ENCODE peak calls at places on chromosomes 7 and 10, in four cellular contexts. I is GM12878, L is HepG2, X is K562. J is an unnamed sample.

GRCh38 chr10:92690211-92691041 is 671 bp downstream of the HHEX start:
- DNase-seq in I (no peak), L (no peak), X (peak; percentile 54), J (peak; percentile 52)

GRCh38 chr7:46557295-46557711 is 636.2 kb upstream of the IGFBP3 start:
- DNase-seq in I (no peak), L (no peak), X (no peak), J (no peak)

GRCh38 chr10:61548371-61548770 is 95.2 kb upstream of the TMEM26 start:
- DNase-seq in I (no peak), L (no peak), X (no peak), J (no peak)

GRCh38 chr10:88553116-88553752 is 29.9 kb downstream of the RNLS start:
- DNase-seq in I (peak; percentile 45), L (peak; percentile 21), X (peak; percentile 9), J (peak; percentile 55)

GRCh38 chr7:8433477-8434289 is at the start of gene NXPH1:
- DNase-seq in I (no peak), L (peak; percentile 37), X (peak; percentile 66), J (peak; percentile 67)

GRCh38 chr10:45420453-45421192 is 46.6 kb downstream of the ALOX5 start:
- DNase-seq in I (peak; percentile 90), L (no peak), X (peak; percentile 8), J (no peak)

GRCh38 chr7:75653651-75654050 is 85.1 kb downstream of the HIP1 start:
- DNase-seq in I (no peak), L (no peak), X (no peak), J (no peak)

GRCh38 chr10:21926949-21927348 is 76.6 kb downstream of the DNAJC1 start:
- DNase-seq in I (no peak), L (peak; percentile 84), X (no peak), J (peak; percentile 16)

GRCh38 chr10:46515402-46516192 is 40.9 kb downstream of the GPRIN2 start:
- DNase-seq in I (no peak), L (no peak), X (no peak), J (no peak)

GRCh38 chr10:12396567-12396966 is 47.2 kb downstream of the CAMK1D start:
- DNase-seq in I (no peak), L (no peak), X (no peak), J (no peak)

GRCh38 chr7:133372337-133372736 is 119.5 kb downstream of the EXOC4 start:
- DNase-seq in I (no peak), L (no peak), X (no peak), J (no peak)

GRCh38 chr10:51010977-51011376 is 63.3 kb upstream of the PRKG1 start:
- DNase-seq in I (peak; percentile 8), L (peak; percentile 27), X (peak; percentile 52), J (peak; percentile 56)

GRCh38 chr10:126133906-126134703 is 237.7 kb downstream of the FANK1 start:
- DNase-seq in I (no peak), L (no peak), X (no peak), J (no peak)

GRCh38 chr10:131657985-131658330 is 242.8 kb upstream of the PPP2R2D start:
- DNase-seq in I (no peak), L (no peak), X (no peak), J (no peak)

GRCh38 chr7:138713191-138713590 is 12.0 kb upstream of the SVOPL start:
- DNase-seq in I (no peak), L (no peak), X (no peak), J (no peak)

GRCh38 chr10:104274762-104275721 is 6.1 kb downstream of the GSTO2 start:
- DNase-seq in I (no peak), L (no peak), X (peak; percentile 60), J (peak; percentile 83)

GRCh38 chr10:11433657-11434056 is 177.8 kb downstream of the USP6NL start:
- DNase-seq in I (no peak), L (no peak), X (no peak), J (no peak)

GRCh38 chr10:75716506-75716905 is 285.1 kb downstream of the LRMDA start:
- DNase-seq in I (no peak), L (no peak), X (no peak), J (no peak)

GRCh38 chr7:120168066-120168465 is 104.9 kb upstream of the KCND2 start:
- DNase-seq in I (no peak), L (no peak), X (no peak), J (no peak)

GRCh38 chr10:120381924-120382323 is 75.1 kb upstream of the PLPP4 start:
- DNase-seq in I (no peak), L (no peak), X (no peak), J (no peak)

GRCh38 chr10:103805781-103806180 is 49.6 kb downstream of the SH3PXD2A start:
- DNase-seq in I (no peak), L (no peak), X (no peak), J (no peak)

GRCh38 chr7:129862672-129863071 is 90.1 kb downstream of the UBE2H start:
- DNase-seq in I (no peak), L (no peak), X (no peak), J (no peak)

GRCh38 chr7:12610899-12611298 is 40.4 kb downstream of the SCIN start:
- DNase-seq in I (no peak), L (no peak), X (no peak), J (no peak)

GRCh38 chr7:95302976-95303375 is 21.4 kb downstream of the PON1 start:
- DNase-seq in I (no peak), L (no peak), X (no peak), J (no peak)

GRCh38 chr7:154744226-154744860 is 258.6 kb downstream of the PAXIP1 start:
- DNase-seq in I (no peak), L (no peak), X (peak; percentile 94), J (peak; percentile 85)

GRCh38 chr10:11339660-11340059 is 271.8 kb downstream of the USP6NL start:
- DNase-seq in I (no peak), L (no peak), X (no peak), J (no peak)

GRCh38 chr7:113188396-113188795 is 70.0 kb upstream of the SMIM30 start:
- DNase-seq in I (no peak), L (no peak), X (no peak), J (no peak)

GRCh38 chr10:67697646-67698245 is 1.8 kb upstream of the CTNNA3 start:
- DNase-seq in I (no peak), L (peak; percentile 37), X (peak; percentile 15), J (peak; percentile 35)

GRCh38 chr7:23418046-23418445 is 52.2 kb downstream of the IGF2BP3 start:
- DNase-seq in I (no peak), L (no peak), X (no peak), J (no peak)

GRCh38 chr7:124856299-124856888 is 73.2 kb downstream of the POT1 start:
- DNase-seq in I (no peak), L (peak; percentile 37), X (peak; percentile 31), J (peak; percentile 7)

GRCh38 chr7:155807013-155807804 is 5.1 kb downstream of the SHH start:
- DNase-seq in I (no peak), L (no peak), X (no peak), J (no peak)

GRCh38 chr7:24701232-24701898 is 55.9 kb downstream of the GSDME start:
- DNase-seq in I (no peak), L (no peak), X (no peak), J (no peak)
- TF ChIP-seq FOXK2 in I (no peak), L (no peak), X (no peak), J (no peak)

DNA sequence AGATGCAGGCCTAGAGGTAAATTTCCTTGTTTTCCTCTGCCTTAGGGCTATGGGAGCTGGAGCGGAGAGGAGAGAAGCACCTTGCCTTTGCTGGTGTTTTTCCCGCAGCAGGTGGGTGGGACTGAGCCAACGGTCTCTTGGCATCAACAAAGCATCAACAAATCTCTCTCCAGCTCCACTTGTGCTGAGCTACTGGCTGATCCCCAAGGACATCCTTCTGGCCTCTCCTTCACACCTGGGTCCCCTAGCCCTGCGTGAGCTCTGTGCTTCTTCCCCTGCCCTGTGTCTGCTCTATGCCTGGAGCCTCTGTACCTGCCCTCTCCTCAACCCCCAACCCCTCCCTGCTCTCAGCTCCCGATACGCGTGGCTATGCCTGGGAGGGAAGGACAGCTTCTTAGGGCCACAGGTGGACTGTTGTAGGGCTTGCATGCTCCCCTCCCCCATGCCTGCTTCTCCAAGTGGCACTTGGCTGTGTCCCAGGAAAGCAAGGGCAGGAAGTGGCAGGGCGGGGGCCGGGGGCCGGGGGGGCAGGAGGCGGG is 3.2 kb upstream of the CLDN4 start:
- DNase-seq in I (no peak), L (no peak), X (peak; percentile 63), J (no peak)
- TF ChIP-seq FOXM1 in I (no peak), L (no peak), X (no peak), J (no peak)

DNA sequence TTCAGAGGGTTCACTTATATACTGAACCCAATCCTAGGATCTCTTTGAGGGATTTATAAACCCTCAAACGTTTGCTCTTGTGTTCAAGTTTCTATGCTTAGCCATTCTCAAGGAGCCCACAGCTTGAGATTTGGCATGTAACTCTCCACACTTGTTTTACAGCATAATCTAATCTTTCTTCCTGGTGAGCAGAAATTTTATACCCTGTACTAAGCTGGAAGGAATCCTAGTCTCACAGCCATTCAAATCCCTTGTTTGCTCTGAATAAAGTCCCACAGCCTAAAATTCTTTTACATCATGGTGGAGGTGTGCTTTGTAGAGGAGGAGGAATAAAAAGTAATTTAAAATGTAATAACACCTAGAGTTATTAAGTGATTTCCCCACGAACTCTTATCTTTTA is 5.3 kb upstream of the AGR2 start:
- DNase-seq in I (no peak), L (no peak), X (no peak), J (no peak)
- TF ChIP-seq FOXK2 in I (no peak), L (no peak), X (no peak), J (no peak)

DNA sequence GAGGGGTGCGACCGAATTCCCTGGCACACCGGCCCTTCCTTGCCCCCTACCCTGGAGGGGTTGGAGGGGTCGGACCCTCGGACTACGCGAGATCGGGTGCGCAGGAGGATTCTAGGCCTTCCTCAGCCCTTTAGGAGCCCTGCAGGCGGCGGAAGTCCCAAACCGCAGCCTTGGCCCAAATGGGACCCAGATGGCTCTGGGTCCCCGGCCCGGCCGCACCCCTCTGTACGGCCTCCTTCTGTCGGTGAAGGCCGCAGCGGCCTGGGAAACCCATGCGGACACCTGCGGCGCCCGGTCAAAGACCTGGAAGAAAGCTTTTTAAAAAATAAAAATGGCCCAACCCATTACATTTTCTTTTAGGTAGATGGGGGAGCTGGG is 2.4 kb upstream of the VAX1 start:
- DNase-seq in I (no peak), L (no peak), X (no peak), J (no peak)
- TF ChIP-seq FOXM1 in I (no peak), L (no peak), X (no peak), J (no peak)

GRCh38 chr7:40147371-40148246 is 12.8 kb downstream of the SUGCT start:
- DNase-seq in I (no peak), L (no peak), X (no peak), J (no peak)
- TF ChIP-seq FOXK2 in I (no peak), L (no peak), X (no peak), J (no peak)

DNA sequence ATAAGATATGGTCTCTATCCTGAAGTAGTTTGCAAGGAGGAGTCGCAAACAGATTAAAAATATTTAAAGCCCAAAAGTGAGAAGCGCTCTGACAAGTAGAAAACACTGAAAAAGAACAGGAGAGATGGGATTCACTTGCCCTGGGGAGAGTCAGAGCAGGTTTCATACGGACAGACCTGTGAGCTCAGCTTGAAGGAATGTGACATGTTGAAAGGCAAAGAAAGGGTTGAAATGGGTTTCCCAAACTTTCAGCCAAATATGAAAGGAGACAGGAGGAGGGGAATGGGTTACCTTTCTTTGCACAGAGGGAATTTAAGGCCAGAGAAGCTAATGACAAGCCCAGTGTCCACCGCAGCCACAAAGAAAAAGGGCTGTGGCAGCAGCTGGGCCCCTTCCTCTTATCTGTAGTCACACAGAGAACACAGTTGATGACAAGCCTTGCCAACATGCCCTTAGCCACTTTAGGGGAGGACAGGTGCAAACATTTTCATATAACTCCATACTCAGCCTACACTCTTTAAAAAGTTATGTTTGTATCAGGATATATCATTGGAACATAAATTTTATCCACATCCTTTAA is 14.9 kb downstream of the HOXA1 start:
- DNase-seq in I (no peak), L (peak; percentile 50), X (no peak), J (no peak)
- TF ChIP-seq FOXM1 in I (no peak), L (no peak), X (no peak), J (no peak)

GRCh38 chr7:55255501-55256445 is 109.4 kb upstream of the LANCL2 start:
- DNase-seq in I (peak; percentile 20), L (peak; percentile 61), X (peak; percentile 75), J (peak; percentile 81)
- TF ChIP-seq FOXK2 in I (no peak), L (no peak), X (no peak), J (no peak)